ENCODE peak calls at places on chromosomes 1 and 21, in four cellular contexts. D, L, U and X are unnamed samples.

GRCh38 chr1:2373551-2374259 is 17.6 kb downstream of the MORN1 start:
- DNase-seq in L (no peak), D (no peak), U (no peak), X (no peak)

GRCh38 chr1:113488576-113489177 is 98.4 kb downstream of the MAGI3 start:
- DNase-seq in D (no peak), L (no peak), U (no peak), X (no peak)

GRCh38 chr1:12457771-12458170 is 160.2 kb downstream of the DHRS3 start:
- DNase-seq in L (no peak), D (no peak), U (no peak), X (no peak)

GRCh38 chr1:213513006-213513405 is 462.0 kb downstream of the RPS6KC1 start:
- DNase-seq in D (no peak), U (no peak), L (no peak), X (no peak)

GRCh38 chr21:40631201-40631600 is 215.8 kb downstream of the DSCAM start:
- DNase-seq in U (no peak), L (no peak), D (no peak), X (no peak)

GRCh38 chr1:201090536-201090935 is 21.7 kb downstream of the CACNA1S start:
- DNase-seq in D (no peak), L (no peak), U (no peak), X (no peak)

GRCh38 chr1:222711319-222712252 is 705 bp downstream of the AIDA start:
- DNase-seq in L (peak; percentile 37), U (peak; percentile 72), D (peak; percentile 76), X (no peak)

GRCh38 chr1:240385985-240386978 is 225.7 kb downstream of the GREM2 start:
- DNase-seq in L (no peak), U (no peak), D (no peak), X (no peak)

GRCh38 chr1:38735651-38736161 is 123.9 kb downstream of the RRAGC start:
- DNase-seq in U (no peak), D (no peak), L (no peak), X (no peak)

GRCh38 chr1:61124078-61124477 is 41.7 kb downstream of the NFIA start:
- DNase-seq in L (no peak), U (no peak), D (no peak), X (no peak)

GRCh38 chr21:46423546-46424061 is 35.1 kb upstream of the DIP2A start:
- DNase-seq in D (no peak), U (no peak), L (no peak), X (no peak)

GRCh38 chr1:183180213-183180612 is 5.9 kb upstream of the LAMC2 start:
- DNase-seq in D (no peak), L (peak; percentile 89), U (no peak), X (no peak)

GRCh38 chr1:7609311-7609994 is 161.6 kb upstream of the VAMP3 start:
- DNase-seq in L (no peak), U (no peak), D (no peak), X (no peak)

GRCh38 chr1:101185421-101185820 is 51.4 kb upstream of the S1PR1 start:
- DNase-seq in D (no peak), U (no peak), L (no peak), X (no peak)

GRCh38 chr1:103492003-103492665 is 33.4 kb upstream of the RNPC3 start:
- DNase-seq in D (no peak), L (no peak), U (no peak), X (no peak)

GRCh38 chr1:13832536-13832935 is 132.5 kb downstream of the PRDM2 start:
- DNase-seq in L (no peak), U (no peak), D (no peak), X (no peak)

GRCh38 chr1:46166521-46167462 is 8.1 kb upstream of the TSPAN1 start:
- DNase-seq in D (peak; percentile 64), L (no peak), U (no peak), X (no peak)

GRCh38 chr21:37073417-37074194 is 552 bp downstream of the TTC3 start:
- DNase-seq in D (peak; percentile 70), U (no peak), L (peak; percentile 63), X (peak; percentile 87)

GRCh38 chr1:76006234-76006633 is 68.3 kb upstream of the ST6GALNAC3 start:
- DNase-seq in D (no peak), U (no peak), L (no peak), X (no peak)

GRCh38 chr1:231216515-231216914 is 24.5 kb upstream of the GNPAT start:
- DNase-seq in L (no peak), D (no peak), U (no peak), X (no peak)

GRCh38 chr1:113648478-113648877 is 110.8 kb downstream of the PHTF1 start:
- DNase-seq in U (no peak), L (no peak), D (no peak), X (no peak)

GRCh38 chr1:155313266-155313665 is 4.6 kb downstream of the FDPS start:
- DNase-seq in L (no peak), U (no peak), D (no peak), X (no peak)

GRCh38 chr1:16302709-16303627 is 49.3 kb downstream of the FBXO42 start:
- DNase-seq in U (no peak), D (no peak), L (no peak), X (no peak)

GRCh38 chr21:29271927-29272333 is 26.8 kb upstream of the BACH1 start:
- DNase-seq in D (no peak), U (no peak), L (no peak), X (no peak)

GRCh38 chr1:156662588-156663055 is 14.6 kb downstream of the NES start:
- DNase-seq in L (no peak), U (no peak), D (no peak), X (no peak)

GRCh38 chr1:113917400-113918082 is 11.6 kb upstream of the HIPK1 start:
- DNase-seq in U (no peak), L (no peak), D (no peak), X (no peak)

GRCh38 chr1:200262326-200262965 is 147.4 kb downstream of the ZNF281 start:
- DNase-seq in L (no peak), U (no peak), D (no peak), X (no peak)

GRCh38 chr1:52599236-52599635 is 2.9 kb upstream of the GPX7 start:
- DNase-seq in D (no peak), L (no peak), U (no peak), X (no peak)

DNA sequence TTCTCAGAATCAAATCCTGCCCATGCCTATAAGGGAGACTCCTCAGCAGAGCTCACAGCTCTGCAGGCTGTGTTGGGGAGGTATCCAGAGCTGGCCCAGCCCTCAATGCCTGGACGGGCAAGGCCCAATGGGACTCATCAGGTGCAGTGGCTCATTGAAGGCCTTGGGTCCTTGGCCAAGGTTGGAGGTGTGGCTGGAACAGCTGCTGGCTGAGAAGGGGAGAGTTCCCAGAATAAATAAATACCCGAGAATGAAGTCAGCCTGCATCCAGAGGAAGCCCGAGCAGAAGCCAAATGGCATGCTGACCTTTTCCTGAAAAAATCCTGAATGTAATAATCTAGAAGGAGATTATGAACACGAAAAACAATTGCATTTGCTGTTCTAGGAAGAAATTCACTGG is 25.2 kb upstream of the IKBKE start:
- DNase-seq in L (no peak), U (no peak), D (no peak), X (no peak)
- TF ChIP-seq CTCF in L (no peak), U (no peak), D (no peak), X (no peak)

GRCh38 chr1:39826583-39826982 is 37.9 kb upstream of the BMP8B start:
- DNase-seq in U (no peak), L (no peak), D (no peak), X (no peak)

GRCh38 chr1:39829791-39830533 is 41.3 kb upstream of the BMP8B start:
- DNase-seq in U (no peak), L (no peak), D (no peak), X (no peak)

GRCh38 chr1:39825432-39825941 is 36.8 kb upstream of the BMP8B start:
- DNase-seq in L (no peak), D (no peak), U (no peak), X (no peak)

GRCh38 chr1:39828734-39829133 is 40.1 kb upstream of the BMP8B start:
- DNase-seq in D (no peak), U (no peak), L (no peak), X (no peak)

DNA sequence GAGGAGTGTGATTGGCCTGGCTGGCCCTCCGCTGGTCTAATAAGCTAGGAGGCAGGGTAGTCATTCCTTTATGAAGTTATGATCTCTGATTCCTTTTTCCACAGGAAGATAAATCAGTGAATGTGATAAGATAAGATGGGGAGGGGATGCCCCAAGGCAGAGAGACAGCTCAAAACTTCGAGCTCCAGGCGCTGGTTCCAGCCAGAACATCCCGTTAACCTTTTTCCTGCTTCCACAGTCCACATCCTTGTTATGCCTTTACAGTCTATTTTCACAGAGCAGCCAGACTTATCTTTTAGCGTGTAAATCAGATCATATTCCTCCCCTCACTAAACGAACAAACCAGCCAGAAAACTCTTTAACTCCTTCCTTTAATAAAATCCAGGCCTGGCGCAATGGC is 38.5 kb upstream of the BMP8B start:
- DNase-seq in D (no peak), U (no peak), L (no peak), X (no peak)
- TF ChIP-seq CTCF in D (no peak), U (no peak), L (no peak), X (no peak)

GRCh38 chr1:36351222-36351977 is 28.0 kb upstream of the EVA1B start:
- DNase-seq in L (no peak), D (no peak), U (no peak), X (no peak)
- TF ChIP-seq CTCF in L (no peak), D (no peak), U (no peak), X (peak; percentile 44)

DNA sequence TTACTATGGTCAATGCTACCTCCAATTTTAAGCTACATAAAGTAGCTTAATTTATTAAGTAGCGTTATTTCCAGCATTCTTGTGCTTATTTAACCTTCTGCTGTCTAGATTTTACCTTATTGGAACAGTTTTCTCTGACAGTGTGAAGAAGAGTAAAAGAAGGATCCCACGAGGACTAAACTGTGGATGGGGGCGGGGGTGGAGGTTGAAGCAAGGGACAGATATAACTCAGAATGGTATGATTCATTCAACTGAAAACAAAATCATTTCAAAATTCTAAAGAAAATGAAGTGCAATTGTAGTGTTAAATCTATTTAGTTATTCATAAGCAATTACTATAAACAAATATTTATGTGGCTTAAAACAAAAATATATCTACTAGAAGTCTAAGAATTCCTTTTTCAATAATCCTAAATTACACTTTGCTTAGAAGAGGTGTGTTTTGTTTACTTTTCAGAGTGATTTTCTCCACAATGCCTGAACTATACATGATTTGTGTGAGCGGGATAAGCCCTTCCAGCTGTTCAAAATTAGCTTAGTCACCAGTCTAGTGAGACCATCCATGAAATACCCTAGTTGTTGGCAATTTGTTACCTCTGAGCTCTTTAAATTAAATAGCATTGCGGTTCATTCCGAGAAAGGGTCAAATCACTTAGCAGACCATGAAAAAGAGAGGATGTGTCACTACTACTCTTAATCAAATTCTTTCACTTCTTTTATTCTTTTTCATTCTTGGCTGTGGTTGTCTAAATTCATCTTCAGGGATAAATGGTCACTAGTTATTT is 11.6 kb upstream of the VAV3 start:
- DNase-seq in U (no peak), L (no peak), D (no peak), X (no peak)
- TF ChIP-seq CTCF in U (no peak), L (no peak), D (no peak), X (no peak)